ENCODE peak calls at places on chromosomes 12 and 14, in nine cellular contexts. D is A549; O is CD8-positive, alpha-beta T cell; S is IMR-90; V is psoas muscle; G is endothelial cell of umbilical vein; J is ovary; E is upper lobe of right lung; B is uterus. U is an unnamed sample.
A peak's percentile ranks its signal among the peaks of the same experiment; 100 is the strongest.

GRCh38 chr12:105946541-105946940 is 192.2 kb downstream of the NUAK1 start:
- DNase-seq in B (peak; percentile 37), J (no peak), G (no peak), E (no peak), V (no peak), S (peak; percentile 28), D (no peak), O (no peak), U (peak; percentile 12)

GRCh38 chr14:88085736-88086135 is 80.8 kb downstream of the GPR65 start:
- DNase-seq in V (no peak), O (no peak), J (no peak), S (no peak), D (no peak), G (no peak), E (no peak), B (no peak), U (no peak)

GRCh38 chr12:111185206-111185888 is 183.5 kb downstream of the PHETA1 start:
- DNase-seq in O (no peak), S (no peak), G (no peak), E (no peak), V (no peak), D (no peak), B (no peak), J (no peak), U (no peak)

GRCh38 chr12:122870867-122871664 is 24.9 kb downstream of the VPS37B start:
- DNase-seq in V (no peak), S (peak; percentile 70), O (no peak), G (peak; percentile 87), D (no peak), E (peak; percentile 65), B (no peak), J (no peak), U (no peak)

GRCh38 chr14:92584856-92585255 is 71.3 kb downstream of the RIN3 start:
- DNase-seq in O (no peak), E (peak; percentile 73), D (no peak), B (no peak), G (no peak), J (no peak), V (no peak), S (no peak), U (peak; percentile 63)

GRCh38 chr14:70888681-70889175 is 18.5 kb upstream of the PCNX1 start:
- DNase-seq in D (no peak), B (no peak), O (no peak), G (no peak), V (no peak), J (no peak), S (peak; percentile 70), E (no peak), U (peak; percentile 72)

GRCh38 chr14:21087294-21088091 is 11.0 kb downstream of the ZNF219 start:
- DNase-seq in V (no peak), S (peak; percentile 98), E (no peak), J (no peak), D (no peak), O (peak; percentile 51), B (no peak), G (peak; percentile 85), U (peak; percentile 94)

GRCh38 chr14:47744155-47744554 is 68.8 kb upstream of the MDGA2 start:
- DNase-seq in D (no peak), V (no peak), O (no peak), S (no peak), B (no peak), J (no peak), G (no peak), E (no peak), U (no peak)

GRCh38 chr14:61498811-61499210 is 177.4 kb downstream of the PRKCH start:
- DNase-seq in V (no peak), G (peak; percentile 91), E (no peak), J (no peak), O (no peak), D (no peak), B (no peak), S (peak; percentile 68), U (no peak)

DNA sequence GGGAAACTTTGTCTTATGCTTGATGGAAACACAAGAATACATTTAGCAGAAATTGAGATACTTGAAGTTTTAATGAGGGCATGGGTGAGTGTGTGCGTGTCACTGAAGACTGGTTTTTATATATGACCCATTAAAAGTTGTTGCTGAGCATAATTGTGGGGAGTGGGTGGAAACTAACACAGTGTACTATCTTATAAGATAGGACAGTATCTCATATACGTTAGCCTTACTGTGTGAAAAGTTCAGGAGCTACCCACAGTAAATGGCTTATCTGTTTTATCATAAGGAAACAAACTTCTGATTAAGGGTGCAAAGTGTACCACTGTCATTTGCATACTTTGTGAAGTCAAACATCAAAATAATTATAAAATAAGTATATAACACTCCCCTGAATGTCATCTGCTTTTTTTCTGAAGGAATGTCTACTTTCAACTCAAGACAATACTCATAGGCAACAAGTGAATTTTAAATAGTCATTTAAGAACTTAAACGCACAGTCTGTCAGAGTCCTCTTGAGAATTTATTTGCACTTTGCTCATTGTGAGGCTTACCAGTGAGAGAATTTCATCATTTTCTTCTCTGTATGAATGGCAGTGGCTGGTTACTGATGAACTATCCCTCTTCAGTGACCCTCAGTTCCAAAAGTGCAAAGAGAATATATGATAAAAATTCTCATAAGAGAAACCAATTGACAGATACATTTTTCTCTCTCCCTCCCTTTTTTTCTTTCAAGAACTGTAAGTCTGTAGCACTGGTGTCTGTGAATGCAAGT is 4.2 kb downstream of the PDE3A start:
- DNase-seq in O (no peak), J (no peak), S (no peak), B (no peak), D (no peak), V (no peak), G (peak; percentile 58), E (no peak), U (no peak)
- H3K4me3 ChIP-seq in O (no peak overlapping the region), J (no peak overlapping the region), S (no peak overlapping the region), B (no peak overlapping the region), D (peak overlapping the region; percentile 75), V (peak overlapping the region; percentile 71), G (peak overlapping the region; percentile 2), E (peak overlapping the region; percentile 60), U (no peak overlapping the region)

GRCh38 chr14:87014854-87015253 is 978.1 kb downstream of the GALC start:
- DNase-seq in D (no peak), E (no peak), J (no peak), V (no peak), G (no peak), B (no peak), O (no peak), S (no peak), U (no peak)
- TF ChIP-seq CTCF in D (no peak), E (no peak), J (no peak), V (no peak), G (no peak), B (no peak), O (no peak), S (no peak), U (no peak)

DNA sequence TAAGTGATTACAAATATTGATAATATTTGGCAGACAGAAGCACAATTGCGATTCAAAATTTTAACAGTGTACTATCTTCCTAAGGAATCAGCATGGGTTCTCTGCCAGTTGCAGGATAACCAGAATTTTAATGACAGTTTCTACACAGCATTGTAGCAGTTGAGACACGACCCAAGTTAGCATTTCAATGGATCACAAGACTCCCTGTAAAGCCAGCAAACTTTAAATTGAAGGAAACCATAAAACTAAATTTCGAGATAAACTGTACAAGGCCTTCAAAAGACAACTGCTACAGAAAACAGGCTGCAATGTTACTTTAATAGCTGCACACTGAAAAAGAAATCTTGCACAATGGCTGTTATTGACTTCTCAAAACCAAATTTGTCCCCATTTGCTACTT is 154.9 kb downstream of the MED13L start:
- DNase-seq in D (no peak), B (no peak), V (no peak), J (no peak), S (no peak), O (no peak), E (no peak), G (no peak), U (no peak)
- H3K4me1 ChIP-seq in D (peaks cover 80% of the 10 kb centered on the region), B (peaks cover 25% of the 10 kb centered on the region), V (peaks cover 91% of the 10 kb centered on the region), J (peaks cover 18% of the 10 kb centered on the region), S (peaks cover 14% of the 10 kb centered on the region), O (peaks cover 37% of the 10 kb centered on the region), E (peaks cover 61% of the 10 kb centered on the region), G (peaks cover 41% of the 10 kb centered on the region), U (peaks cover 57% of the 10 kb centered on the region)

GRCh38 chr12:24810378-24810777 is 138.5 kb downstream of the BCAT1 start:
- DNase-seq in J (no peak), G (no peak), B (no peak), S (no peak), D (no peak), V (no peak), E (no peak), O (no peak), U (no peak)
- H3K4me3 ChIP-seq in J (no peak overlapping the region), G (no peak overlapping the region), B (no peak overlapping the region), S (no peak overlapping the region), D (no peak overlapping the region), V (no peak overlapping the region), E (no peak overlapping the region), O (no peak overlapping the region), U (no peak overlapping the region)

DNA sequence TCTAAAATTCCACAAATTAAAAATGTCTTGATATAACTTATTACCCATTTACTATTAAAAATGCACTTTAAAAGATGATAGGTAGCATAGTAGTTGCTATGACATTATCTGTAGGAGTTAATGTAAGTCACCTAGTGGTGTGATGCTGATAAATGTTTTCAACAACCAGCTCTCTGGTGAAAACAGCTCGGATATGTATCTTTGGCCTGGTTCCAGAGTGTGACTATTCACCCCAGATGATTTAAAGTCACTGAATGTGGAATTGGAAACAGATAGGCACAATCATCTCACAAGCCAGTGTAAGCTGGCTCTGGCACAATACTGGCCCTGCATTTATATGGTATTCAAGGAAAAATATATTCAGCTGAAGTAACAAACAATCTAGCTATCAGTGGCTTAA is 9.2 kb upstream of the CCDC196 start:
- DNase-seq in E (no peak), B (no peak), S (peak; percentile 9), V (no peak), O (no peak), J (no peak), G (peak; percentile 70), D (no peak), U (no peak)
- TF ChIP-seq CTCF in E (no peak), B (no peak), S (no peak), V (no peak), O (no peak), J (no peak), G (no peak), D (no peak), U (no peak)

GRCh38 chr12:107702106-107702505 is 16.5 kb downstream of the PWP1 start:
- DNase-seq in D (no peak), V (no peak), B (no peak), E (no peak), O (no peak), S (no peak), G (no peak), J (no peak), U (no peak)

GRCh38 chr12:107704056-107704455 is 18.5 kb downstream of the PWP1 start:
- DNase-seq in E (no peak), O (no peak), G (no peak), B (no peak), S (peak; percentile 74), V (no peak), J (no peak), D (no peak), U (no peak)
- H3K4me1 ChIP-seq in E (no peaks in the 10 kb centered on the region), O (no peaks in the 10 kb centered on the region), G (no peaks in the 10 kb centered on the region), B (no peaks in the 10 kb centered on the region), S (peaks cover 2% of the 10 kb centered on the region), V (no peaks in the 10 kb centered on the region), J (no peaks in the 10 kb centered on the region), D (no peaks in the 10 kb centered on the region), U (no peaks in the 10 kb centered on the region)

U was measured in cardiac muscle cell.